ENCODE peak calls at places on chromosomes 13 and 19, in four cellular contexts. One of them, this sample, is unnamed.

GRCh38 chr19:4094761-4095487 is 28.2 kb upstream of the ZBTB7A start:
- DNase-seq in uterus: no peak
- DNase-seq in ascending aorta: no peak
- DNase-seq in astrocyte: no peak
- DNase-seq in this sample: no peak

GRCh38 chr13:112679381-112679780 is 10.5 kb upstream of the ATP11A start:
- DNase-seq in uterus: peak; percentile 10
- DNase-seq in ascending aorta: no peak
- DNase-seq in astrocyte: no peak
- DNase-seq in this sample: peak; percentile 31

GRCh38 chr13:20405691-20406090 is 120.0 kb downstream of the CRYL1 start:
- DNase-seq in uterus: no peak
- DNase-seq in ascending aorta: no peak
- DNase-seq in astrocyte: no peak
- DNase-seq in this sample: no peak

GRCh38 chr19:31591258-31591657 is 242.0 kb upstream of the TSHZ3 start:
- DNase-seq in uterus: no peak
- DNase-seq in ascending aorta: no peak
- DNase-seq in astrocyte: no peak
- DNase-seq in this sample: no peak

GRCh38 chr19:48926909-48927308 is 6.6 kb upstream of the DHDH start:
- DNase-seq in uterus: peak; percentile 37
- DNase-seq in ascending aorta: peak; percentile 80
- DNase-seq in astrocyte: peak; percentile 99
- DNase-seq in this sample: peak; percentile 49

GRCh38 chr13:52348983-52349780 is 56.8 kb downstream of the THSD1 start:
- DNase-seq in uterus: no peak
- DNase-seq in ascending aorta: no peak
- DNase-seq in astrocyte: peak; percentile 90
- DNase-seq in this sample: no peak

GRCh38 chr19:7434391-7434790 is 54.4 kb downstream of the PEX11G start:
- DNase-seq in uterus: no peak
- DNase-seq in ascending aorta: no peak
- DNase-seq in astrocyte: no peak
- DNase-seq in this sample: no peak

GRCh38 chr13:42970824-42971669 is 21.0 kb downstream of the EPSTI1 start:
- DNase-seq in uterus: no peak
- DNase-seq in ascending aorta: no peak
- DNase-seq in astrocyte: peak; percentile 25
- DNase-seq in this sample: no peak

GRCh38 chr13:38348890-38349289 is 761 bp upstream of the UFM1 start:
- DNase-seq in uterus: no peak
- DNase-seq in ascending aorta: no peak
- DNase-seq in astrocyte: peak; percentile 39
- DNase-seq in this sample: no peak

GRCh38 chr19:40274585-40275544 is 10.3 kb downstream of the AKT2 start:
- DNase-seq in uterus: no peak
- DNase-seq in ascending aorta: no peak
- DNase-seq in astrocyte: no peak
- DNase-seq in this sample: no peak

GRCh38 chr13:27583645-27584044 is 36.7 kb downstream of the LNX2 start:
- DNase-seq in uterus: no peak
- DNase-seq in ascending aorta: no peak
- DNase-seq in astrocyte: peak; percentile 17
- DNase-seq in this sample: no peak

GRCh38 chr19:48510421-48511268 is 990 bp downstream of the LMTK3 start:
- DNase-seq in uterus: peak; percentile 65
- DNase-seq in ascending aorta: no peak
- DNase-seq in astrocyte: peak; percentile 22
- DNase-seq in this sample: peak; percentile 60

GRCh38 chr13:97225533-97225932 is 3.4 kb downstream of the MBNL2 start:
- DNase-seq in uterus: no peak
- DNase-seq in ascending aorta: no peak
- DNase-seq in astrocyte: no peak
- DNase-seq in this sample: no peak

GRCh38 chr13:114104626-114105350 is 27.6 kb downstream of the RASA3 start:
- DNase-seq in uterus: peak; percentile 15
- DNase-seq in ascending aorta: no peak
- DNase-seq in astrocyte: no peak
- DNase-seq in this sample: no peak

GRCh38 chr19:4952945-4953344 is 16.0 kb upstream of the KDM4B start:
- DNase-seq in uterus: no peak
- DNase-seq in ascending aorta: no peak
- DNase-seq in astrocyte: no peak
- DNase-seq in this sample: no peak

GRCh38 chr19:36136975-36137686 is 2.7 kb upstream of the CAPNS1 start:
- DNase-seq in uterus: no peak
- DNase-seq in ascending aorta: peak; percentile 33
- DNase-seq in astrocyte: peak; percentile 53
- DNase-seq in this sample: peak; percentile 82

GRCh38 chr19:4474504-4475136 is 2.5 kb downstream of the HDGFL2 start:
- DNase-seq in uterus: no peak
- DNase-seq in ascending aorta: no peak
- DNase-seq in astrocyte: peak; percentile 50
- DNase-seq in this sample: no peak

GRCh38 chr13:40485611-40486517 is 180.6 kb downstream of the FOXO1 start:
- DNase-seq in uterus: no peak
- DNase-seq in ascending aorta: no peak
- DNase-seq in astrocyte: no peak
- DNase-seq in this sample: no peak

GRCh38 chr13:114161028-114161556 is 18.0 kb upstream of the CFAP97D2 start:
- DNase-seq in uterus: no peak
- DNase-seq in ascending aorta: no peak
- DNase-seq in astrocyte: peak; percentile 16
- DNase-seq in this sample: no peak

GRCh38 chr13:33154911-33155310 is 130.6 kb downstream of the STARD13 start:
- DNase-seq in uterus: no peak
- DNase-seq in ascending aorta: no peak
- DNase-seq in astrocyte: no peak
- DNase-seq in this sample: no peak

GRCh38 chr19:2540646-2541454 is 64.9 kb downstream of the GADD45B start:
- DNase-seq in uterus: peak; percentile 86
- DNase-seq in ascending aorta: no peak
- DNase-seq in astrocyte: peak; percentile 98
- DNase-seq in this sample: peak; percentile 97

GRCh38 chr19:32373614-32374295 is 28.3 kb downstream of the ZNF507 start:
- DNase-seq in uterus: no peak
- DNase-seq in ascending aorta: no peak
- DNase-seq in astrocyte: peak; percentile 100
- DNase-seq in this sample: peak; percentile 63

GRCh38 chr13:38415233-38415632 is 65.6 kb downstream of the UFM1 start:
- DNase-seq in uterus: no peak
- DNase-seq in ascending aorta: no peak
- DNase-seq in astrocyte: no peak
- DNase-seq in this sample: no peak

GRCh38 chr13:75691183-75691582 is 55.1 kb downstream of the LMO7 start:
- DNase-seq in uterus: no peak
- DNase-seq in ascending aorta: no peak
- DNase-seq in astrocyte: no peak
- DNase-seq in this sample: no peak

GRCh38 chr13:49503951-49504350 is 8.2 kb downstream of the PHF11 start:
- DNase-seq in uterus: no peak
- DNase-seq in ascending aorta: no peak
- DNase-seq in astrocyte: no peak
- DNase-seq in this sample: no peak

GRCh38 chr13:46032341-46032740 is 20.2 kb downstream of the ZC3H13 start:
- DNase-seq in uterus: no peak
- DNase-seq in ascending aorta: no peak
- DNase-seq in astrocyte: no peak
- DNase-seq in this sample: no peak

GRCh38 chr13:30120133-30120822 is 187.1 kb downstream of the KATNAL1 start:
- DNase-seq in uterus: no peak
- DNase-seq in ascending aorta: no peak
- DNase-seq in astrocyte: no peak
- DNase-seq in this sample: no peak
- H3K27me3 ChIP-seq in uterus: no peaks in the 10 kb centered on the region
- H3K27me3 ChIP-seq in ascending aorta: no peaks in the 10 kb centered on the region
- H3K27me3 ChIP-seq in astrocyte: no peaks in the 10 kb centered on the region
- H3K27me3 ChIP-seq in this sample: no peaks in the 10 kb centered on the region

GRCh38 chr13:90261343-90261742 is 1086.1 kb upstream of the MIR17HG start:
- DNase-seq in uterus: no peak
- DNase-seq in ascending aorta: no peak
- DNase-seq in astrocyte: no peak
- DNase-seq in this sample: no peak

GRCh38 chr13:90253806-90254205 is 1093.7 kb upstream of the MIR17HG start:
- DNase-seq in uterus: no peak
- DNase-seq in ascending aorta: no peak
- DNase-seq in astrocyte: no peak
- DNase-seq in this sample: no peak

GRCh38 chr13:90258129-90258528 is 1089.4 kb upstream of the MIR17HG start:
- DNase-seq in uterus: no peak
- DNase-seq in ascending aorta: no peak
- DNase-seq in astrocyte: no peak
- DNase-seq in this sample: no peak

GRCh38 chr13:90254437-90254836 is 1093.0 kb upstream of the MIR17HG start:
- DNase-seq in uterus: no peak
- DNase-seq in ascending aorta: no peak
- DNase-seq in astrocyte: no peak
- DNase-seq in this sample: no peak

GRCh38 chr13:90256746-90257145 is 1090.7 kb upstream of the MIR17HG start:
- DNase-seq in uterus: no peak
- DNase-seq in ascending aorta: no peak
- DNase-seq in astrocyte: no peak
- DNase-seq in this sample: no peak
- TF ChIP-seq CTCF in uterus: no peak
- TF ChIP-seq CTCF in ascending aorta: no peak
- TF ChIP-seq CTCF in astrocyte: no peak
- TF ChIP-seq CTCF in this sample: no peak

GRCh38 chr19:55443045-55443823 is at the start of gene SHISA7:
- DNase-seq in uterus: no peak
- DNase-seq in ascending aorta: no peak
- DNase-seq in astrocyte: no peak
- DNase-seq in this sample: no peak
- H3K27me3 ChIP-seq in uterus: peaks cover 15% of the 10 kb centered on the region
- H3K27me3 ChIP-seq in ascending aorta: peaks cover 15% of the 10 kb centered on the region
- H3K27me3 ChIP-seq in astrocyte: peaks cover 57% of the 10 kb centered on the region
- H3K27me3 ChIP-seq in this sample: peaks cover 71% of the 10 kb centered on the region

GRCh38 chr19:18831524-18832330 is at the start of gene UPF1:
- DNase-seq in uterus: peak; percentile 95
- DNase-seq in ascending aorta: peak; percentile 27
- DNase-seq in astrocyte: peak; percentile 79
- DNase-seq in this sample: peak; percentile 83
- TF ChIP-seq CTCF in uterus: no peak
- TF ChIP-seq CTCF in ascending aorta: no peak
- TF ChIP-seq CTCF in astrocyte: no peak
- TF ChIP-seq CTCF in this sample: no peak

DNA sequence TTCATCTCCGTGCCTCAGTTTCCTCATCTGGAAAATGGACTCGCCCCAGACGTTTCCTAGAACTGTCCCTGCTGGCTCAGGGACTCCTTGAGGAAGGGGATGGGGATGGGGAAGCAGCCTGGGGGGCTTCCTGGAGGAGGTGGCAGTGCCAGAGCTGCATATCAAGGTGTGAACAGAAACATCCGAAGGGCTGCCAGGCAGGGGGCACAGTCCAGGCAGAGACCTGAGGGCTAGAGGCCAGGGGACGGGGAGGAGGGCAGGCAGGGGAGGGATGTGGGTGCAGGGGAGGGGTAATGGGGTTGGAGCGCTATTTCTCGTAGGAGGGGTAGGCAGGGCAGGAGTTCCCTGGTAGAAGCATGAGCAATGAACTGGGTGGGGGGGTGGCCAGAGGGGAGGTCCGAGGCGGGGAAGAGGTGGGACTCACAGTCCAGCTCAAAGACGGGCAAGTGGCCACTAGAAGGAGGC is 3.6 kb upstream of the ELANE start:
- DNase-seq in uterus: no peak
- DNase-seq in ascending aorta: no peak
- DNase-seq in astrocyte: no peak
- DNase-seq in this sample: no peak
- H3K27me3 ChIP-seq in uterus: peaks cover 36% of the 10 kb centered on the region
- H3K27me3 ChIP-seq in ascending aorta: peaks cover 42% of the 10 kb centered on the region
- H3K27me3 ChIP-seq in astrocyte: peaks cover 16% of the 10 kb centered on the region
- H3K27me3 ChIP-seq in this sample: peaks cover 11% of the 10 kb centered on the region

GRCh38 chr13:100063906-100064305 is 25.0 kb upstream of the PCCA start:
- DNase-seq in uterus: no peak
- DNase-seq in ascending aorta: no peak
- DNase-seq in astrocyte: no peak
- DNase-seq in this sample: no peak
- TF ChIP-seq CTCF in uterus: no peak
- TF ChIP-seq CTCF in ascending aorta: no peak
- TF ChIP-seq CTCF in astrocyte: no peak
- TF ChIP-seq CTCF in this sample: no peak

DNA sequence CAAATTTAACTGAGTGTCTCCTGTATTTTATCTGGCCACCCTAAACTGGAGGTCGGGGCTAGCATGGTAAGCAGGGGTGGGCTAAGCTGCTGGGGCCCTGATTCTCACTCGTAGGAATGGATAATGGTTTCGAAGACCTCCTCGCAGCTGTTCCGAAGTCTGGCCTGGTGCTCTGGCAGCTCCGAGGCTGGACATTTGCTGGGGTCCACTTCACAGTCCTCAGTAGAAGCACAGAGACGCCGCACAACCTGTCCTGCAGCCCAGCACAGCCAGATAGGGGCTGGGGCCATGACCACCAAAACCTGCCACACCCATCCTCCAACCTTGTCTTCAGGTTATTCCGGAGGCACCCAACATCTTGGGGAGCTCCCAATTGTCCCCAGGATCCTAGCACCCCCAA is 6.2 kb upstream of the WIZ start:
- DNase-seq in uterus: no peak
- DNase-seq in ascending aorta: no peak
- DNase-seq in astrocyte: no peak
- DNase-seq in this sample: no peak
- H3K27me3 ChIP-seq in uterus: peaks cover 5% of the 10 kb centered on the region
- H3K27me3 ChIP-seq in ascending aorta: peaks cover 10% of the 10 kb centered on the region
- H3K27me3 ChIP-seq in astrocyte: peaks cover 24% of the 10 kb centered on the region
- H3K27me3 ChIP-seq in this sample: peaks cover 43% of the 10 kb centered on the region

DNA sequence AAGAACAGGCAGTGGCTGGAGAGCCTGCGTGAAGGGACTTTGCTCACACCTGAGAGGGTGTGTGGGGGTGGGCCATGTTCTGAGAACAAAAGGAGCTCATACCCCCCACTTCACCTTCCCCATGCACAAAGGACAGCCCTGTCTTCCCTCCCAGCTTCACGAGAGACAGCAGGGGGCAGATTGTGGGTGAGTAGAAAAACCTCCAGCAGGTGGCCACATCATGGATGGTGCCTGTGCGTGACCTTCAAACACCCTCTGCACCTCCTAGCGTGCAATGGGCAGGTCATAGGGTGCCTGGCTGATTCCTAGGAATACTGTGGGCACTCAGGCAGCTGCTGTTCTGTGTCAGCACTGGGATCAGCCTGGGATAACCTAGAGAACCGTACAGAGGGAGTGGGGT is 36.3 kb upstream of the PSG9 start:
- DNase-seq in uterus: no peak
- DNase-seq in ascending aorta: no peak
- DNase-seq in astrocyte: no peak
- DNase-seq in this sample: no peak
- TF ChIP-seq CTCF in uterus: no peak
- TF ChIP-seq CTCF in ascending aorta: no peak
- TF ChIP-seq CTCF in astrocyte: no peak
- TF ChIP-seq CTCF in this sample: no peak